ENCODE peak calls at places on chromosome 22, in seven cellular contexts. J is osteocyte, E is bronchial epithelial cell, N is right atrium auricular region, K is WTC11, R is fibroblast of lung, Y is Peyer's patch. H is an unnamed sample.

GRCh38 chr22:36409911-36410756 is 22.4 kb upstream of the MYH9 start:
- DNase-seq in Y (peak), R (peak), E (peak), N (peak), K (peak), J (no peak), H (peak)

GRCh38 chr22:22770280-22770871 is 117.2 kb upstream of the IGLL5 start:
- DNase-seq in K (peak), N (peak), Y (peak), E (peak), R (peak), J (peak), H (peak)

GRCh38 chr22:24437820-24438328 is 10.5 kb downstream of the ADORA2A start:
- DNase-seq in E (peak), K (no peak), R (no peak), N (no peak), J (no peak), Y (peak), H (no peak)

GRCh38 chr22:37568448-37569008 is 8.2 kb downstream of the CDC42EP1 start:
- DNase-seq in Y (no peak), J (no peak), E (no peak), K (no peak), R (no peak), N (no peak), H (no peak)

GRCh38 chr22:27388090-27388600 is 413.4 kb downstream of the MN1 start:
- DNase-seq in E (no peak), J (peak), K (no peak), R (no peak), N (no peak), Y (no peak), H (no peak)

GRCh38 chr22:48793949-48794348 is 1033.7 kb downstream of the BRD1 start:
- DNase-seq in Y (no peak), J (peak), K (no peak), R (no peak), N (no peak), E (no peak), H (no peak)

GRCh38 chr22:25718109-25718830 is 23.7 kb upstream of the MYO18B start:
- DNase-seq in R (no peak), E (no peak), J (peak), Y (no peak), N (no peak), K (no peak), H (no peak)

GRCh38 chr22:39743955-39744752 is 149.4 kb downstream of the ENTHD1 start:
- DNase-seq in K (no peak), Y (no peak), R (no peak), J (no peak), E (no peak), N (no peak), H (no peak)

GRCh38 chr22:25849514-25849913 is 107.5 kb downstream of the MYO18B start:
- DNase-seq in R (no peak), J (no peak), E (no peak), K (no peak), Y (no peak), N (no peak), H (no peak)

GRCh38 chr22:38989461-38989860 is 7.3 kb downstream of the APOBEC3B start:
- DNase-seq in R (no peak), E (no peak), K (no peak), Y (no peak), N (no peak), J (no peak), H (no peak)

GRCh38 chr22:25061605-25062377 is 109.3 kb downstream of the KIAA1671 start:
- DNase-seq in R (no peak), Y (no peak), K (no peak), E (peak), J (no peak), N (no peak), H (no peak)

GRCh38 chr22:28430656-28431055 is 249.0 kb downstream of the TTC28 start:
- DNase-seq in N (no peak), E (no peak), R (peak), J (no peak), K (no peak), Y (no peak), H (no peak)

GRCh38 chr22:44411226-44412135 is 86.6 kb downstream of the RTL6 start:
- DNase-seq in R (no peak), E (peak), K (no peak), Y (peak), N (no peak), J (no peak), H (no peak)

GRCh38 chr22:37741312-37741795 is 44.5 kb downstream of the TRIOBP start:
- DNase-seq in N (peak), Y (no peak), K (no peak), J (peak), E (peak), R (peak), H (peak)

GRCh38 chr22:20945578-20945934 is 21.5 kb upstream of the AIFM3 start:
- DNase-seq in K (no peak), Y (peak), R (no peak), N (no peak), E (no peak), J (no peak), H (no peak)

GRCh38 chr22:38941488-38941987 is 15.9 kb upstream of the APOBEC3A start:
- DNase-seq in K (no peak), N (no peak), E (no peak), Y (no peak), J (no peak), R (peak), H (no peak)

GRCh38 chr22:37676691-37677627 is 1.5 kb downstream of the LGALS1 start:
- DNase-seq in Y (peak), K (peak), N (peak), R (peak), E (peak), J (peak), H (peak)

GRCh38 chr22:49450521-49450920 is 377.2 kb downstream of the BRD1 start:
- DNase-seq in K (peak), Y (no peak), E (no peak), R (no peak), J (no peak), N (no peak), H (no peak)

GRCh38 chr22:50016308-50016987 is 3.9 kb upstream of the IL17REL start:
- DNase-seq in K (no peak), N (no peak), R (no peak), Y (no peak), J (no peak), E (no peak), H (no peak)

GRCh38 chr22:47047321-47048122 is 285.1 kb downstream of the TBC1D22A start:
- DNase-seq in E (no peak), R (no peak), J (no peak), Y (peak), K (no peak), N (no peak), H (no peak)

GRCh38 chr22:25908212-25908611 is 166.2 kb downstream of the MYO18B start:
- DNase-seq in E (no peak), N (no peak), K (no peak), Y (no peak), R (no peak), J (peak), H (no peak)

GRCh38 chr22:48382197-48382596 is 1445.5 kb downstream of the BRD1 start:
- DNase-seq in N (no peak), E (no peak), Y (no peak), R (no peak), J (peak), K (no peak), H (no peak)

GRCh38 chr22:50184004-50184461 is 1.7 kb upstream of the TRABD start:
- DNase-seq in Y (no peak), N (peak), E (no peak), K (no peak), R (peak), J (no peak), H (no peak)

GRCh38 chr22:44398791-44399190 is 86.0 kb upstream of the SHISAL1 start:
- DNase-seq in J (peak), K (no peak), E (no peak), N (peak), R (no peak), Y (peak), H (peak)

GRCh38 chr22:20937794-20938148 is 20.6 kb downstream of the CRKL start:
- DNase-seq in E (no peak), K (no peak), J (no peak), R (no peak), Y (no peak), N (no peak), H (no peak)

GRCh38 chr22:49956914-49957825 is 3.4 kb upstream of the PIM3 start:
- DNase-seq in E (no peak), N (no peak), Y (no peak), J (no peak), K (no peak), R (no peak), H (no peak)

GRCh38 chr22:50303848-50304527 is 3.5 kb downstream of the PLXNB2 start:
- DNase-seq in E (peak), J (no peak), N (no peak), Y (peak), R (no peak), K (peak), H (no peak)

GRCh38 chr22:38112361-38112760 is 1.9 kb upstream of the BAIAP2L2 start:
- DNase-seq in E (no peak), R (no peak), J (no peak), Y (peak), N (no peak), K (no peak), H (no peak)

GRCh38 chr22:31248965-31249940 is 37.2 kb downstream of the LIMK2 start:
- DNase-seq in K (no peak), N (no peak), R (peak), E (peak), J (no peak), Y (no peak), H (no peak)

GRCh38 chr22:50282361-50283144 is 12.4 kb upstream of the MAPK11 start:
- DNase-seq in N (no peak), K (no peak), Y (peak), R (peak), J (no peak), E (peak), H (no peak)

GRCh38 chr22:38792833-38793232 is 1.1 kb downstream of the DNAL4 start:
- DNase-seq in J (no peak), K (no peak), Y (no peak), N (no peak), E (peak), R (peak), H (no peak)

GRCh38 chr22:49295465-49295743 is 532.3 kb downstream of the BRD1 start:
- DNase-seq in E (no peak), K (no peak), R (no peak), Y (no peak), J (no peak), N (peak), H (no peak)

GRCh38 chr22:38843201-38843715 is 570 bp downstream of the NPTXR start:
- DNase-seq in K (peak), N (no peak), R (peak), Y (no peak), J (no peak), E (peak), H (no peak)

GRCh38 chr22:35315141-35315854 is 15.6 kb downstream of the TOM1 start:
- DNase-seq in N (no peak), J (no peak), K (no peak), R (no peak), Y (no peak), E (no peak), H (no peak)

GRCh38 chr22:42816339-42816738 is 40.7 kb downstream of the ARFGAP3 start:
- DNase-seq in N (peak), R (no peak), E (peak), J (peak), K (no peak), Y (no peak), H (no peak)

GRCh38 chr22:42817556-42817955 is 39.5 kb downstream of the ARFGAP3 start:
- DNase-seq in E (no peak), Y (no peak), K (no peak), J (no peak), R (no peak), N (no peak), H (no peak)

GRCh38 chr22:42819412-42820069 is 37.5 kb downstream of the ARFGAP3 start:
- DNase-seq in N (peak), E (no peak), J (peak), Y (no peak), R (no peak), K (no peak), H (no peak)

GRCh38 chr22:42821386-42821785 is 35.7 kb downstream of the ARFGAP3 start:
- DNase-seq in E (no peak), K (no peak), N (no peak), Y (no peak), J (no peak), R (no peak), H (no peak)

GRCh38 chr22:42820075-42820763 is 36.9 kb downstream of the ARFGAP3 start:
- DNase-seq in R (peak), N (peak), K (no peak), J (peak), Y (no peak), E (peak), H (no peak)
- TF ChIP-seq CTCF in R (peak), N (peak), K (peak), J (peak), Y (peak), E (peak), H (no peak)

GRCh38 chr22:30176431-30176830 is 70.1 kb downstream of the LIF start:
- DNase-seq in N (no peak), J (no peak), Y (no peak), K (no peak), E (peak), R (no peak), H (no peak)

GRCh38 chr22:30175743-30176288 is 70.7 kb downstream of the LIF start:
- DNase-seq in E (no peak), N (no peak), Y (no peak), R (no peak), J (no peak), K (no peak), H (no peak)

GRCh38 chr22:30181459-30182353 is 64.9 kb downstream of the LIF start:
- DNase-seq in Y (no peak), E (no peak), R (no peak), N (no peak), K (no peak), J (no peak), H (no peak)

GRCh38 chr22:30180616-30181015 is 65.9 kb downstream of the LIF start:
- DNase-seq in R (no peak), Y (no peak), K (no peak), N (no peak), J (no peak), E (no peak), H (no peak)

GRCh38 chr22:30178180-30179126 is 68.1 kb downstream of the LIF start:
- DNase-seq in Y (no peak), E (no peak), K (no peak), J (no peak), N (no peak), R (no peak), H (no peak)
- TF ChIP-seq CTCF in Y (no peak), E (no peak), K (no peak), J (peak), N (no peak), R (no peak), H (no peak)

DNA sequence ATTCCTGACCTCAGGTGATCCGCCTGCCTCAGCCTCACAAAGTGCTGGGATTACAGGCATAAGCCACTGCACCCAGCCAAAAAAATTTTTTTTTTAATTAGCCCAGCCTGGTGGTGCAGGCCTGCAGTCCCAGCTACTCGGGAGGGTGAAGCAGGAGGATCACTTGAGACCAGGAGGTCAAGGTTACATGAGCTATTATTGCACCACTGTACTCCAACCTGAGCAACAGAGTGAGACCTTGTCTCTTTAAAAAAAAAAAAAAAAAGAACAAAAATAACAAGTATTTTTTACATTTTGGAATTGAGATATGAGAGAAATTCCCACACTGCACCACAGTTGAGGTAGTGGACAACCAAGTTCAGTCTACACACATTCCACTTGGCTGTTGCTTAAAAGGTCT is 13.6 kb upstream of the L3MBTL2 start:
- DNase-seq in J (no peak), K (no peak), Y (no peak), R (no peak), N (no peak), E (no peak), H (no peak)
- TF ChIP-seq CTCF in J (no peak), K (no peak), Y (no peak), R (no peak), N (no peak), E (no peak), H (no peak)

GRCh38 chr22:19641254-19641982 is 72.9 kb upstream of the SEPTIN5 start:
- DNase-seq in R (no peak), K (peak), J (no peak), E (peak), Y (no peak), N (no peak), H (no peak)
- TF ChIP-seq CTCF in R (peak), K (peak), J (peak), E (peak), Y (no peak), N (peak), H (no peak)

DNA sequence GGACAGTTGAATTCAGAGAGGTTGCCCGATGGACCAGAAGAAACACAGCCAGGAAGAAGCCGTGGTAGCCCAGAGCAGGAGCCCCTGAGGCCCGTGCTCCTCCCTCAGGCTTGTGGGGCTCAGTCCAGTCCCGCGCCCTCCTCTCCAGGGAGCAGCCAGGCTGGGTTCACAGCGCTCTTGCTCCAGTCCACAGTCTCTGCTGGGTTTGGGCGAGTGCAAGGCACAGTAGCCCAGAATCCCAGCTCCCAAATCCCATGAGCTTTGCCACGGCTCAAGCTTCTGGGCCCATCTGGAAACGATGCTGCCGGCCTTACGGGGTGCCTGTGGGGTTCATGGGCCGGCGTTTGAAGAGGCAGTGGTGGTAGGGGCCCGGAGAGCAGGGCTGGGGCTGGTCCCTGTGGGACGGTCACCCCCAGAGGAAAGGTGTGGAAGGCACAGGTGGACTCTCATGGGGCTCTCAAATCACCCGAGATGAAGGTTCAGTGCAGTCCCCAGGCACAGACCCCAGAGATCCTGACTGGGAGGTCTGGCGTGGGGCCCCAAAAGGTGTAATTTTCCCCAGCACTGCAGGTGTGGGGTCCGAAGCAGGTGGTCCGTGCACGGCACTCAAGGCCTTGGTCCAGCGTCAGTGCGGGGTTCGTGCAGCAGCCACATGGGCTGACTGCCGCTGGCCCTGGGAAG is 30.6 kb upstream of the ATXN10 start:
- DNase-seq in N (no peak), R (no peak), J (peak), K (no peak), E (no peak), Y (no peak), H (no peak)
- TF ChIP-seq CTCF in N (no peak), R (no peak), J (no peak), K (no peak), E (no peak), Y (no peak), H (no peak)

DNA sequence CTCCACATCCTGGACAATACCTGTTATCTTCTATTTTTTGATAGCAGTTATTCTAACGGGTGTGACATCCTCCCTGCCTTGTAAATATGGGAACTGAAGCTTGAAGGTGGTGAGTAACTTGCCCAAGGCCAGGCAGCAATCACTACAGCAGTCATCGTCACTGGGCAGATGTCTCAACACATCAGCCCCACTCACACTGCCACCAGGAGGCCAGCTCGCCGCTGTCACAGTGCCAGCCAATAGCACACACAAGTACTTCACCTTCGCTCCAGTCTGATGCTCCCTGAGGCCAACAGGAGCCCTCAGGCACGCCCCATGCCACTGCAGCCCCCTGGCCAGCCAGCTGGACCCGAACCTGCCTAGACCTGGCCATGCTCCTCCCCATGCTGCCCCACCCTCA is 4.9 kb upstream of the TTLL1 start:
- DNase-seq in N (peak), J (no peak), K (no peak), E (peak), Y (peak), R (no peak), H (no peak)
- TF ChIP-seq CTCF in N (no peak), J (no peak), K (no peak), E (peak), Y (no peak), R (no peak), H (no peak)